ENCODE peak calls at places on chromosomes 12 and 14, in seven cellular contexts. One of them, this sample, is unnamed. For H3K4me1, the result is how much of the 10 kb centered on the place peaks cover.

GRCh38 chr12:70754330-70754741 is 117.1 kb upstream of the PTPRB start:
- DNase-seq in heart left ventricle: no peak
- DNase-seq in HCT116: no peak
- DNase-seq in Peyer's patch: no peak
- DNase-seq in stomach: no peak
- DNase-seq in K562: peak
- DNase-seq in esophagus squamous epithelium: no peak
- DNase-seq in this sample: no peak

GRCh38 chr12:32705783-32706182 is 26.7 kb downstream of the DNM1L start:
- DNase-seq in heart left ventricle: no peak
- DNase-seq in HCT116: no peak
- DNase-seq in Peyer's patch: no peak
- DNase-seq in stomach: no peak
- DNase-seq in K562: no peak
- DNase-seq in esophagus squamous epithelium: no peak
- DNase-seq in this sample: no peak

GRCh38 chr14:29352681-29353080 is 575.0 kb downstream of the PRKD1 start:
- DNase-seq in heart left ventricle: no peak
- DNase-seq in HCT116: no peak
- DNase-seq in Peyer's patch: no peak
- DNase-seq in stomach: no peak
- DNase-seq in K562: no peak
- DNase-seq in esophagus squamous epithelium: no peak
- DNase-seq in this sample: no peak

GRCh38 chr14:54108481-54109471 is 152.2 kb upstream of the BMP4 start:
- DNase-seq in heart left ventricle: no peak
- DNase-seq in HCT116: peak
- DNase-seq in Peyer's patch: no peak
- DNase-seq in stomach: no peak
- DNase-seq in K562: no peak
- DNase-seq in esophagus squamous epithelium: no peak
- DNase-seq in this sample: no peak

GRCh38 chr12:85531345-85531744 is 251.3 kb downstream of the ALX1 start:
- DNase-seq in heart left ventricle: no peak
- DNase-seq in HCT116: no peak
- DNase-seq in Peyer's patch: no peak
- DNase-seq in stomach: no peak
- DNase-seq in K562: no peak
- DNase-seq in esophagus squamous epithelium: no peak
- DNase-seq in this sample: no peak

GRCh38 chr12:46349253-46349652 is 23.3 kb downstream of the SLC38A2 start:
- DNase-seq in heart left ventricle: no peak
- DNase-seq in HCT116: no peak
- DNase-seq in Peyer's patch: no peak
- DNase-seq in stomach: no peak
- DNase-seq in K562: no peak
- DNase-seq in esophagus squamous epithelium: no peak
- DNase-seq in this sample: no peak

GRCh38 chr12:41345071-41345470 is 157.0 kb downstream of the PDZRN4 start:
- DNase-seq in heart left ventricle: no peak
- DNase-seq in HCT116: no peak
- DNase-seq in Peyer's patch: no peak
- DNase-seq in stomach: no peak
- DNase-seq in K562: no peak
- DNase-seq in esophagus squamous epithelium: no peak
- DNase-seq in this sample: no peak

GRCh38 chr14:95712398-95712797 is 1.5 kb downstream of the TCL1A start:
- DNase-seq in heart left ventricle: no peak
- DNase-seq in HCT116: no peak
- DNase-seq in Peyer's patch: no peak
- DNase-seq in stomach: no peak
- DNase-seq in K562: no peak
- DNase-seq in esophagus squamous epithelium: no peak
- DNase-seq in this sample: no peak

GRCh38 chr12:43444940-43445564 is 107.0 kb downstream of the ADAMTS20 start:
- DNase-seq in heart left ventricle: peak
- DNase-seq in HCT116: peak
- DNase-seq in Peyer's patch: peak
- DNase-seq in stomach: peak
- DNase-seq in K562: peak
- DNase-seq in esophagus squamous epithelium: no peak
- DNase-seq in this sample: peak

GRCh38 chr14:100446572-100446971 is 123.4 kb downstream of the SLC25A47 start:
- DNase-seq in heart left ventricle: no peak
- DNase-seq in HCT116: no peak
- DNase-seq in Peyer's patch: no peak
- DNase-seq in stomach: no peak
- DNase-seq in K562: peak
- DNase-seq in esophagus squamous epithelium: no peak
- DNase-seq in this sample: no peak

GRCh38 chr14:85421166-85421877 is 108.6 kb upstream of the FLRT2 start:
- DNase-seq in heart left ventricle: no peak
- DNase-seq in HCT116: no peak
- DNase-seq in Peyer's patch: no peak
- DNase-seq in stomach: no peak
- DNase-seq in K562: no peak
- DNase-seq in esophagus squamous epithelium: no peak
- DNase-seq in this sample: no peak

GRCh38 chr12:12651752-12652151 is 40.1 kb downstream of the CREBL2 start:
- DNase-seq in heart left ventricle: no peak
- DNase-seq in HCT116: no peak
- DNase-seq in Peyer's patch: no peak
- DNase-seq in stomach: no peak
- DNase-seq in K562: peak
- DNase-seq in esophagus squamous epithelium: no peak
- DNase-seq in this sample: no peak

GRCh38 chr14:100392266-100392850 is 69.2 kb downstream of the SLC25A47 start:
- DNase-seq in heart left ventricle: no peak
- DNase-seq in HCT116: no peak
- DNase-seq in Peyer's patch: no peak
- DNase-seq in stomach: no peak
- DNase-seq in K562: no peak
- DNase-seq in esophagus squamous epithelium: no peak
- DNase-seq in this sample: no peak

GRCh38 chr14:21520718-21521117 is 5.4 kb downstream of the SALL2 start:
- DNase-seq in heart left ventricle: no peak
- DNase-seq in HCT116: no peak
- DNase-seq in Peyer's patch: no peak
- DNase-seq in stomach: no peak
- DNase-seq in K562: no peak
- DNase-seq in esophagus squamous epithelium: no peak
- DNase-seq in this sample: no peak

GRCh38 chr12:14554281-14555008 is 13.2 kb downstream of the PLBD1 start:
- DNase-seq in heart left ventricle: peak
- DNase-seq in HCT116: peak
- DNase-seq in Peyer's patch: peak
- DNase-seq in stomach: peak
- DNase-seq in K562: no peak
- DNase-seq in esophagus squamous epithelium: no peak
- DNase-seq in this sample: peak

GRCh38 chr12:83092101-83092500 is 405.4 kb downstream of the TMTC2 start:
- DNase-seq in heart left ventricle: no peak
- DNase-seq in HCT116: no peak
- DNase-seq in Peyer's patch: no peak
- DNase-seq in stomach: no peak
- DNase-seq in K562: no peak
- DNase-seq in esophagus squamous epithelium: no peak
- DNase-seq in this sample: no peak

GRCh38 chr12:97446895-97447294 is 15.7 kb upstream of the RMST start:
- DNase-seq in heart left ventricle: no peak
- DNase-seq in HCT116: no peak
- DNase-seq in Peyer's patch: no peak
- DNase-seq in stomach: no peak
- DNase-seq in K562: no peak
- DNase-seq in esophagus squamous epithelium: no peak
- DNase-seq in this sample: no peak

GRCh38 chr12:67590122-67590795 is 58.3 kb upstream of the DYRK2 start:
- DNase-seq in heart left ventricle: no peak
- DNase-seq in HCT116: no peak
- DNase-seq in Peyer's patch: peak
- DNase-seq in stomach: no peak
- DNase-seq in K562: no peak
- DNase-seq in esophagus squamous epithelium: no peak
- DNase-seq in this sample: no peak

GRCh38 chr12:113208041-113208934 is 13.0 kb upstream of the TPCN1 start:
- DNase-seq in heart left ventricle: peak
- DNase-seq in HCT116: no peak
- DNase-seq in Peyer's patch: peak
- DNase-seq in stomach: peak
- DNase-seq in K562: no peak
- DNase-seq in esophagus squamous epithelium: peak
- DNase-seq in this sample: no peak

GRCh38 chr14:104977681-104978647 is at the start of gene AHNAK2:
- DNase-seq in heart left ventricle: peak
- DNase-seq in HCT116: peak
- DNase-seq in Peyer's patch: peak
- DNase-seq in stomach: peak
- DNase-seq in K562: peak
- DNase-seq in esophagus squamous epithelium: no peak
- DNase-seq in this sample: peak

GRCh38 chr14:34072921-34073320 is 122.0 kb upstream of the EGLN3 start:
- DNase-seq in heart left ventricle: no peak
- DNase-seq in HCT116: no peak
- DNase-seq in Peyer's patch: no peak
- DNase-seq in stomach: no peak
- DNase-seq in K562: no peak
- DNase-seq in esophagus squamous epithelium: no peak
- DNase-seq in this sample: no peak

GRCh38 chr12:120489018-120489417 is 6.9 kb upstream of the DYNLL1 start:
- DNase-seq in heart left ventricle: no peak
- DNase-seq in HCT116: no peak
- DNase-seq in Peyer's patch: peak
- DNase-seq in stomach: no peak
- DNase-seq in K562: peak
- DNase-seq in esophagus squamous epithelium: no peak
- DNase-seq in this sample: no peak

GRCh38 chr14:81033841-81034240 is 78.4 kb downstream of the TSHR start:
- DNase-seq in heart left ventricle: no peak
- DNase-seq in HCT116: no peak
- DNase-seq in Peyer's patch: no peak
- DNase-seq in stomach: no peak
- DNase-seq in K562: no peak
- DNase-seq in esophagus squamous epithelium: no peak
- DNase-seq in this sample: no peak

GRCh38 chr12:109308534-109309440 is at the start of gene FOXN4:
- DNase-seq in heart left ventricle: no peak
- DNase-seq in HCT116: no peak
- DNase-seq in Peyer's patch: no peak
- DNase-seq in stomach: no peak
- DNase-seq in K562: no peak
- DNase-seq in esophagus squamous epithelium: no peak
- DNase-seq in this sample: no peak

GRCh38 chr12:95385246-95385645 is 88.7 kb upstream of the METAP2 start:
- DNase-seq in heart left ventricle: peak
- DNase-seq in HCT116: no peak
- DNase-seq in Peyer's patch: no peak
- DNase-seq in stomach: no peak
- DNase-seq in K562: no peak
- DNase-seq in esophagus squamous epithelium: no peak
- DNase-seq in this sample: peak

GRCh38 chr12:1657616-1658167 is 28.7 kb downstream of the WNT5B start:
- DNase-seq in heart left ventricle: no peak
- DNase-seq in HCT116: no peak
- DNase-seq in Peyer's patch: no peak
- DNase-seq in stomach: peak
- DNase-seq in K562: no peak
- DNase-seq in esophagus squamous epithelium: no peak
- DNase-seq in this sample: no peak
- H3K4me1 ChIP-seq in heart left ventricle: under half
- H3K4me1 ChIP-seq in HCT116: under half
- H3K4me1 ChIP-seq in Peyer's patch: under half
- H3K4me1 ChIP-seq in stomach: under half
- H3K4me1 ChIP-seq in K562: under half
- H3K4me1 ChIP-seq in esophagus squamous epithelium: under half
- H3K4me1 ChIP-seq in this sample: under half

GRCh38 chr12:49366652-49367380 is 446 bp upstream of the SPATS2 start:
- DNase-seq in heart left ventricle: peak
- DNase-seq in HCT116: peak
- DNase-seq in Peyer's patch: peak
- DNase-seq in stomach: peak
- DNase-seq in K562: peak
- DNase-seq in esophagus squamous epithelium: no peak
- DNase-seq in this sample: peak
- TF ChIP-seq CTCF in heart left ventricle: peak
- TF ChIP-seq CTCF in HCT116: no peak
- TF ChIP-seq CTCF in Peyer's patch: peak
- TF ChIP-seq CTCF in stomach: peak
- TF ChIP-seq CTCF in K562: peak
- TF ChIP-seq CTCF in esophagus squamous epithelium: no peak
- TF ChIP-seq CTCF in this sample: peak

DNA sequence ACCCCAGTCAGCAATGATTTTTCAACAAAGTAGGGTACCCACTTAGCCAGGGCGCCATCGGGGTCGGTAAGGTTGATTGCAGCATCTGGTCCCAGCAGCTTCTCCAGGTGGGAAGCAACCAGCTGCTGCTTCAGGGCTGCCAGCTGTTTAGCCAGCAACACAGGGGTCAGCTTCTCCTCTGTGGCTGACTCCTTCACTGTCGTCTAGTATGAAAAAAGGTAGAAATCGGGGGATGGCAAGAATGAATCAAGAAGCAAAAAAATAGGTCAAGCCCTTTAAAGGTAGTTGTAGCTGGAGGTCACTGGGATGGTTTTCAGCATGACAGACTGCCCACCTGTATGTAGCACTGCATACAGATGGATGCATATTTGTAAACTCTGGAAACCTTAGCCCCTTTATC is 11.6 kb downstream of the MBD6 start:
- DNase-seq in heart left ventricle: no peak
- DNase-seq in HCT116: no peak
- DNase-seq in Peyer's patch: no peak
- DNase-seq in stomach: no peak
- DNase-seq in K562: no peak
- DNase-seq in esophagus squamous epithelium: no peak
- DNase-seq in this sample: no peak
- TF ChIP-seq POLR2A in heart left ventricle: no peak
- TF ChIP-seq POLR2A in HCT116: no peak
- TF ChIP-seq POLR2A in Peyer's patch: no peak
- TF ChIP-seq POLR2A in stomach: no peak
- TF ChIP-seq POLR2A in K562: no peak
- TF ChIP-seq POLR2A in esophagus squamous epithelium: no peak
- TF ChIP-seq POLR2A in this sample: no peak

GRCh38 chr12:3207174-3207573 is 130.0 kb downstream of the TSPAN9 start:
- DNase-seq in heart left ventricle: no peak
- DNase-seq in HCT116: no peak
- DNase-seq in Peyer's patch: no peak
- DNase-seq in stomach: no peak
- DNase-seq in K562: no peak
- DNase-seq in esophagus squamous epithelium: no peak
- DNase-seq in this sample: no peak

GRCh38 chr12:3204716-3205617 is 127.8 kb downstream of the TSPAN9 start:
- DNase-seq in heart left ventricle: peak
- DNase-seq in HCT116: no peak
- DNase-seq in Peyer's patch: no peak
- DNase-seq in stomach: no peak
- DNase-seq in K562: no peak
- DNase-seq in esophagus squamous epithelium: no peak
- DNase-seq in this sample: no peak

GRCh38 chr12:3205742-3206519 is 128.8 kb downstream of the TSPAN9 start:
- DNase-seq in heart left ventricle: peak
- DNase-seq in HCT116: no peak
- DNase-seq in Peyer's patch: no peak
- DNase-seq in stomach: no peak
- DNase-seq in K562: no peak
- DNase-seq in esophagus squamous epithelium: no peak
- DNase-seq in this sample: no peak

GRCh38 chr12:3207858-3208257 is 130.7 kb downstream of the TSPAN9 start:
- DNase-seq in heart left ventricle: no peak
- DNase-seq in HCT116: peak
- DNase-seq in Peyer's patch: no peak
- DNase-seq in stomach: no peak
- DNase-seq in K562: peak
- DNase-seq in esophagus squamous epithelium: no peak
- DNase-seq in this sample: no peak

GRCh38 chr12:3206536-3207072 is 129.4 kb downstream of the TSPAN9 start:
- DNase-seq in heart left ventricle: no peak
- DNase-seq in HCT116: no peak
- DNase-seq in Peyer's patch: no peak
- DNase-seq in stomach: no peak
- DNase-seq in K562: no peak
- DNase-seq in esophagus squamous epithelium: no peak
- DNase-seq in this sample: no peak
- H3K4me1 ChIP-seq in heart left ventricle: half or more
- H3K4me1 ChIP-seq in HCT116: under half
- H3K4me1 ChIP-seq in Peyer's patch: under half
- H3K4me1 ChIP-seq in stomach: under half
- H3K4me1 ChIP-seq in K562: under half
- H3K4me1 ChIP-seq in esophagus squamous epithelium: under half
- H3K4me1 ChIP-seq in this sample: under half